ENCODE peak calls at places on chromosome 20, in six cellular contexts. L is HCT116; R is activated naive CD4-positive, alpha-beta T cell; Q is stimulated activated CD4-positive, alpha-beta T cell treated with anti-CD3 and anti-CD28 coated beads, Interleukin-4, amount 100 ng/mL, for 4 hours; J is mesothelial cell of epicardium; O is osteocyte. S is an unnamed sample.

GRCh38 chr20:11394145-11394833 is 523.4 kb upstream of the BTBD3 start:
- DNase-seq in L (no peak), Q (no peak), O (no peak), J (no peak), R (no peak), S (peak)

GRCh38 chr20:50121858-50122271 is 8.9 kb upstream of the UBE2V1 start:
- DNase-seq in J (no peak), Q (no peak), L (no peak), O (no peak), R (no peak), S (peak)

GRCh38 chr20:19758888-19759331 is 852 bp downstream of the RIN2 start:
- DNase-seq in L (no peak), Q (no peak), J (peak), R (no peak), O (no peak), S (no peak)

GRCh38 chr20:46350986-46351267 is 42.6 kb upstream of the CDH22 start:
- DNase-seq in L (no peak), R (no peak), J (no peak), Q (no peak), O (no peak), S (no peak)

GRCh38 chr20:25035924-25036323 is 22.0 kb downstream of the ACSS1 start:
- DNase-seq in L (no peak), J (no peak), O (no peak), R (no peak), Q (no peak), S (no peak)

GRCh38 chr20:45583502-45583901 is 4.4 kb upstream of the WFDC8 start:
- DNase-seq in J (no peak), L (no peak), Q (no peak), O (no peak), R (no peak), S (no peak)

GRCh38 chr20:45032781-45033180 is 66.5 kb downstream of the STK4 start:
- DNase-seq in L (no peak), J (no peak), Q (no peak), R (no peak), O (no peak), S (no peak)

GRCh38 chr20:53127027-53127426 is 154.9 kb downstream of the TSHZ2 start:
- DNase-seq in O (no peak), L (no peak), Q (no peak), J (no peak), R (no peak), S (no peak)

GRCh38 chr20:52039746-52040145 is 151.8 kb downstream of the ZFP64 start:
- DNase-seq in J (no peak), R (no peak), L (no peak), O (no peak), Q (no peak), S (no peak)

S was measured in GM04504.